ENCODE peak calls at places on chromosome X, in five cellular contexts. One of them, this sample, is unnamed.

GRCh38 chrX:39427492-39428289 is 626.4 kb downstream of the MID1IP1 start:
- DNase-seq in H1: no peak
- DNase-seq in tibial nerve: no peak
- DNase-seq in ovary: peak; percentile 51
- DNase-seq in heart left ventricle: no peak
- DNase-seq in this sample: no peak

GRCh38 chrX:38754102-38754790 is 47.0 kb upstream of the MID1IP1 start:
- DNase-seq in H1: no peak
- DNase-seq in tibial nerve: peak; percentile 52
- DNase-seq in heart left ventricle: no peak
- DNase-seq in ovary: peak; percentile 20
- DNase-seq in this sample: no peak

GRCh38 chrX:50072110-50072509 is 128.7 kb downstream of the AKAP4 start:
- DNase-seq in heart left ventricle: no peak
- DNase-seq in H1: no peak
- DNase-seq in ovary: no peak
- DNase-seq in tibial nerve: no peak
- DNase-seq in this sample: no peak

GRCh38 chrX:43849173-43849572 is 33.1 kb downstream of the MAOB start:
- DNase-seq in heart left ventricle: no peak
- DNase-seq in tibial nerve: no peak
- DNase-seq in ovary: no peak
- DNase-seq in H1: no peak
- DNase-seq in this sample: no peak

GRCh38 chrX:19760841-19761512 is 126.4 kb downstream of the SH3KBP1 start:
- DNase-seq in H1: no peak
- DNase-seq in tibial nerve: no peak
- DNase-seq in ovary: no peak
- DNase-seq in heart left ventricle: no peak
- DNase-seq in this sample: no peak

GRCh38 chrX:10190367-10190766 is 33.6 kb downstream of the CLCN4 start:
- DNase-seq in tibial nerve: peak; percentile 50
- DNase-seq in heart left ventricle: no peak
- DNase-seq in ovary: no peak
- DNase-seq in H1: no peak
- DNase-seq in this sample: no peak

GRCh38 chrX:19824603-19825002 is 62.8 kb downstream of the SH3KBP1 start:
- DNase-seq in ovary: no peak
- DNase-seq in heart left ventricle: no peak
- DNase-seq in H1: no peak
- DNase-seq in tibial nerve: no peak
- DNase-seq in this sample: no peak

GRCh38 chrX:10325606-10326005 is 168.8 kb downstream of the CLCN4 start:
- DNase-seq in heart left ventricle: no peak
- DNase-seq in tibial nerve: no peak
- DNase-seq in ovary: no peak
- DNase-seq in H1: no peak
- DNase-seq in this sample: no peak

GRCh38 chrX:48910926-48911406 is 480 bp downstream of the SLC35A2 start:
- DNase-seq in H1: no peak
- DNase-seq in heart left ventricle: no peak
- DNase-seq in tibial nerve: no peak
- DNase-seq in ovary: no peak
- DNase-seq in this sample: no peak

GRCh38 chrX:129462707-129463106 is 60.6 kb downstream of the SMARCA1 start:
- DNase-seq in heart left ventricle: no peak
- DNase-seq in H1: no peak
- DNase-seq in tibial nerve: no peak
- DNase-seq in ovary: no peak
- DNase-seq in this sample: no peak

GRCh38 chrX:155612312-155613224 is at the start of gene TMLHE:
- DNase-seq in tibial nerve: peak; percentile 29
- DNase-seq in ovary: peak; percentile 70
- DNase-seq in H1: peak; percentile 61
- DNase-seq in heart left ventricle: peak; percentile 79
- DNase-seq in this sample: peak; percentile 71

GRCh38 chrX:150062292-150063137 is 124.2 kb upstream of the EOLA2 start:
- DNase-seq in heart left ventricle: peak; percentile 42
- DNase-seq in H1: no peak
- DNase-seq in tibial nerve: peak; percentile 20
- DNase-seq in ovary: no peak
- DNase-seq in this sample: no peak

GRCh38 chrX:33434256-33435092 is 223.1 kb upstream of the DMD start:
- DNase-seq in tibial nerve: peak; percentile 66
- DNase-seq in ovary: peak; percentile 35
- DNase-seq in heart left ventricle: no peak
- DNase-seq in H1: peak; percentile 79
- DNase-seq in this sample: peak; percentile 21

GRCh38 chrX:101417190-101417589 is 9.2 kb downstream of the HNRNPH2 start:
- DNase-seq in tibial nerve: no peak
- DNase-seq in H1: no peak
- DNase-seq in heart left ventricle: no peak
- DNase-seq in ovary: no peak
- DNase-seq in this sample: no peak

GRCh38 chrX:14913241-14913640 is 40.0 kb downstream of the MOSPD2 start:
- DNase-seq in heart left ventricle: no peak
- DNase-seq in ovary: no peak
- DNase-seq in tibial nerve: no peak
- DNase-seq in H1: no peak
- DNase-seq in this sample: no peak

GRCh38 chrX:72037601-72038000 is 94.1 kb downstream of the RTL5 start:
- DNase-seq in tibial nerve: no peak
- DNase-seq in H1: no peak
- DNase-seq in heart left ventricle: no peak
- DNase-seq in ovary: no peak
- DNase-seq in this sample: no peak

GRCh38 chrX:138638996-138639395 is 72.5 kb downstream of the FGF13 start:
- DNase-seq in H1: no peak
- DNase-seq in tibial nerve: no peak
- DNase-seq in ovary: no peak
- DNase-seq in heart left ventricle: no peak
- DNase-seq in this sample: no peak

GRCh38 chrX:105706041-105706440 is 116.3 kb upstream of the NRK start:
- DNase-seq in heart left ventricle: no peak
- DNase-seq in H1: no peak
- DNase-seq in tibial nerve: no peak
- DNase-seq in ovary: no peak
- DNase-seq in this sample: no peak

GRCh38 chrX:149121526-149121925 is 383.6 kb downstream of the IDS start:
- DNase-seq in H1: no peak
- DNase-seq in tibial nerve: no peak
- DNase-seq in heart left ventricle: no peak
- DNase-seq in ovary: no peak
- DNase-seq in this sample: no peak

GRCh38 chrX:113980953-113981352 is 602.9 kb upstream of the HTR2C start:
- DNase-seq in heart left ventricle: no peak
- DNase-seq in H1: no peak
- DNase-seq in ovary: no peak
- DNase-seq in tibial nerve: no peak
- DNase-seq in this sample: no peak

GRCh38 chrX:97494756-97495372 is 611.2 kb downstream of the RPA4 start:
- DNase-seq in ovary: no peak
- DNase-seq in H1: no peak
- DNase-seq in tibial nerve: no peak
- DNase-seq in heart left ventricle: no peak
- DNase-seq in this sample: no peak

GRCh38 chrX:85111347-85111746 is 107.7 kb downstream of the APOOL start:
- DNase-seq in H1: no peak
- DNase-seq in heart left ventricle: no peak
- DNase-seq in ovary: no peak
- DNase-seq in tibial nerve: peak; percentile 5
- DNase-seq in this sample: peak; percentile 50

GRCh38 chrX:147920161-147920666 is 8.5 kb downstream of the FMR1 start:
- DNase-seq in heart left ventricle: no peak
- DNase-seq in ovary: no peak
- DNase-seq in tibial nerve: no peak
- DNase-seq in H1: no peak
- DNase-seq in this sample: no peak

GRCh38 chrX:118545510-118545909 is 49.9 kb downstream of the DOCK11 start:
- DNase-seq in heart left ventricle: no peak
- DNase-seq in H1: no peak
- DNase-seq in ovary: no peak
- DNase-seq in tibial nerve: no peak
- DNase-seq in this sample: no peak

GRCh38 chrX:75155454-75155829 is 641 bp downstream of the ABCB7 start:
- DNase-seq in H1: no peak
- DNase-seq in ovary: no peak
- DNase-seq in heart left ventricle: no peak
- DNase-seq in tibial nerve: no peak
- DNase-seq in this sample: no peak

GRCh38 chrX:154487518-154488290 is 1.3 kb upstream of the UBL4A start:
- DNase-seq in tibial nerve: no peak
- DNase-seq in ovary: no peak
- DNase-seq in H1: no peak
- DNase-seq in heart left ventricle: no peak
- DNase-seq in this sample: no peak

GRCh38 chrX:136525738-136526606 is 6.0 kb upstream of the VGLL1 start:
- DNase-seq in tibial nerve: peak; percentile 57
- DNase-seq in ovary: peak; percentile 83
- DNase-seq in heart left ventricle: peak; percentile 85
- DNase-seq in H1: no peak
- DNase-seq in this sample: peak; percentile 48

GRCh38 chrX:135420831-135421230 is 913 bp upstream of the SMIM10L2A start:
- DNase-seq in heart left ventricle: no peak
- DNase-seq in H1: no peak
- DNase-seq in tibial nerve: no peak
- DNase-seq in ovary: no peak
- DNase-seq in this sample: no peak

GRCh38 chrX:13081385-13082285 is 37.2 kb upstream of the FAM9C start:
- DNase-seq in ovary: no peak
- DNase-seq in tibial nerve: no peak
- DNase-seq in H1: no peak
- DNase-seq in heart left ventricle: no peak
- DNase-seq in this sample: peak; percentile 44

DNA sequence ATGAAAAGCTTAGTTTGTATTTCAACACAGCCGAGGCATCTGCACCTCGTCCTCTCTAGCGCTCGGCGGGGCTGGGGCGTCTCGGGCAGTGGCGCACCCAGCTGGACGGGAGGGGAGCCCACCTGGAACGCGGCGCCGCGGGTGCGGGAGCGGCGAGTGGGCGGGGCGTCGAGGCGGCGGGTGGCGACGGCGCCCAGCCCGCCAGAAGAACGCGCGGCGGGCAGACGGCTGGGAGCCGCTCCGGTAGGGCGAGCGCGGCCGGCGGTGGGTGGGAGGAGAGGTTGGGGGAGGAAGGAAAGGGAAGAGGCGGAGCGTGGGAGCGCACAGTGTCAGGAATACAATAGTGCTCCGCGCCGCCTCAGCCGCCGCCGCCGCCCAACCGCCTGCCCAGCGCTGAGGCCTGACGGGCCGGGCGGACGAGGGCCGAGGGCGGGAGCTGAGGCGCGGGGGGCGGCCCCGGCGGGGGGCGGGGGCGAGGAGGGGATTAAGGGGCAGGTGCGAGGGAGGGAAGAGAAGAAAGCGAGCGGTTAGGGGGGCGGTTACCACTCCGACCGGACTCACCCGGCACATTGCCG is at the start of gene JADE3:
- DNase-seq in heart left ventricle: peak; percentile 84
- DNase-seq in tibial nerve: peak; percentile 33
- DNase-seq in ovary: peak; percentile 76
- DNase-seq in H1: peak; percentile 65
- DNase-seq in this sample: peak; percentile 80
- TF ChIP-seq POLR2A in heart left ventricle: no peak
- TF ChIP-seq POLR2A in tibial nerve: no peak
- TF ChIP-seq POLR2A in ovary: no peak
- TF ChIP-seq POLR2A in H1: no peak
- TF ChIP-seq POLR2A in this sample: no peak

GRCh38 chrX:23634181-23634580 is 33.1 kb upstream of the PRDX4 start:
- DNase-seq in heart left ventricle: no peak
- DNase-seq in tibial nerve: no peak
- DNase-seq in H1: no peak
- DNase-seq in ovary: no peak
- DNase-seq in this sample: no peak
- TF ChIP-seq CTCF in heart left ventricle: no peak
- TF ChIP-seq CTCF in tibial nerve: no peak
- TF ChIP-seq CTCF in H1: no peak
- TF ChIP-seq CTCF in ovary: no peak
- TF ChIP-seq CTCF in this sample: no peak

GRCh38 chrX:56728752-56729151 is 291 bp upstream of the NBDY start:
- DNase-seq in tibial nerve: peak; percentile 5
- DNase-seq in ovary: no peak
- DNase-seq in H1: no peak
- DNase-seq in heart left ventricle: no peak
- DNase-seq in this sample: peak; percentile 57

GRCh38 chrX:56728321-56728720 is 722 bp upstream of the NBDY start:
- DNase-seq in tibial nerve: no peak
- DNase-seq in H1: no peak
- DNase-seq in heart left ventricle: no peak
- DNase-seq in ovary: no peak
- DNase-seq in this sample: no peak

GRCh38 chrX:56726609-56727008 is 2.4 kb upstream of the NBDY start:
- DNase-seq in ovary: no peak
- DNase-seq in tibial nerve: peak; percentile 7
- DNase-seq in heart left ventricle: no peak
- DNase-seq in H1: no peak
- DNase-seq in this sample: no peak

GRCh38 chrX:56727531-56727930 is 1.5 kb upstream of the NBDY start:
- DNase-seq in H1: no peak
- DNase-seq in tibial nerve: no peak
- DNase-seq in heart left ventricle: no peak
- DNase-seq in ovary: no peak
- DNase-seq in this sample: no peak

DNA sequence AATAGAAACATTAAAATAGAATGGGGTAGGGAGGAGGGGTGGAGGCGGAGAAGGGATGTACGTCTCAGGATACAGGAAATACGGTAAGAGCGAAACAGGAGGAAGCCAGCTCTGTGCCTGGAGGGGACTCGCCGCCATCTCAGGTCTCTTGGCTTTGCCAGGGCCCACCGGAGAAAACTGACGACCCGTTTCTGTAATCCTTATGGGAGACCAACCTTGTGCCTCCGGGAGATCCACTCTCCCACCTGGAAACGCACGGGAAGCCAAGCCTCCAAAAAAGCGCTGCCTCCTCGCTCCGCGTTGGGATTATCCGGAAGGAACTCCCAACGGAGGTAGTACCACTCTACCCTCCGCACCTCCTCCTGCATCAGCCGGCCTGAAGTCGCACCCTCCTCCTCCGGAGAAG is at the start of gene NBDY:
- DNase-seq in heart left ventricle: peak; percentile 38
- DNase-seq in ovary: peak; percentile 40
- DNase-seq in tibial nerve: peak; percentile 29
- DNase-seq in H1: peak; percentile 53
- DNase-seq in this sample: peak; percentile 70
- TF ChIP-seq POLR2A in heart left ventricle: no peak
- TF ChIP-seq POLR2A in ovary: no peak
- TF ChIP-seq POLR2A in tibial nerve: peak; percentile 66
- TF ChIP-seq POLR2A in H1: peak; percentile 80
- TF ChIP-seq POLR2A in this sample: no peak

DNA sequence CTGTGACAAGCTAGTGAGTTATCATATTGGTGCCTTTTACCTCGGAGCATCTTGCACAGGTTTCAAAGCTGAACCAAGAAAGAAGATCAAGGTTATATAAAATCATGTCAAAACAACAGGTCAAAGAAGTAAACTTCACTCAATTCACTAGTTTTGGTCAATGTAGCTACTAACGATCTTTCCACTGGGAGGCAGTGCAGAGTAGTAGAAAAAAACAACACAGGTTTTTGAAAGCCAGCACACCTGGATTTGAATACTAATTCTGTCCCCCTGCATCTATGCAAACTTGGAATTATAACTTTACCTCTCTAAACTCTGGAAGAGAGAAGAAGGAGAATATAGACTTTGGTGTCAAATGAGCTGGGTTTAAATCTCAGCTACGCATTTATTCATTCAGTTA is 266.1 kb downstream of the GRIA3 start:
- DNase-seq in heart left ventricle: no peak
- DNase-seq in ovary: no peak
- DNase-seq in tibial nerve: no peak
- DNase-seq in H1: no peak
- DNase-seq in this sample: no peak
- TF ChIP-seq CTCF in heart left ventricle: peak; percentile 10
- TF ChIP-seq CTCF in ovary: no peak
- TF ChIP-seq CTCF in tibial nerve: no peak
- TF ChIP-seq CTCF in H1: peak; percentile 42
- TF ChIP-seq CTCF in this sample: no peak

This sample was measured in Peyer's patch.